ENCODE peak calls at places on chromosome 22, in nine cellular contexts. X is body of pancreas; V is substantia nigra; N is HEK293T; C is activated naive CD4-positive, alpha-beta T cell; A is GM10248; I is GM12865; B is stimulated activated CD4-positive, alpha-beta T cell treated with anti-CD3 and anti-CD28 coated beads, Interleukin-1b, Interleukin-23, amount 100 ng/mL, for 1 hour; H is kidney. T is an unnamed sample.
A peak's percentile ranks its signal among the peaks of the same experiment; 100 is the strongest.

GRCh38 chr22:17781319-17782031 is 7.2 kb upstream of the BID start:
- DNase-seq in V (no peak), C (no peak), B (peak; percentile 40), I (peak; percentile 84), X (peak; percentile 51), H (peak; percentile 82), A (peak; percentile 68), N (no peak), T (no peak)

GRCh38 chr22:43542681-43543521 is 131.1 kb downstream of the MPPED1 start:
- DNase-seq in N (no peak), I (no peak), B (no peak), X (no peak), H (no peak), C (no peak), V (no peak), A (no peak), T (no peak)

GRCh38 chr22:25208743-25209505 is 9.3 kb downstream of the CRYBB3 start:
- DNase-seq in N (no peak), I (no peak), H (no peak), X (no peak), B (no peak), V (no peak), A (no peak), C (no peak), T (no peak)

GRCh38 chr22:27990879-27991278 is 71.8 kb upstream of the PITPNB start:
- DNase-seq in I (peak; percentile 36), H (no peak), A (peak; percentile 55), N (peak; percentile 89), X (peak; percentile 33), C (no peak), V (no peak), B (no peak), T (no peak)

GRCh38 chr22:22410121-22410520 is 98.4 kb downstream of the ZNF280B start:
- DNase-seq in C (no peak), H (peak; percentile 86), I (peak; percentile 41), N (no peak), V (no peak), B (no peak), X (peak; percentile 45), A (no peak), T (no peak)

GRCh38 chr22:26534874-26535470 is 22.7 kb upstream of the TFIP11 start:
- DNase-seq in X (no peak), H (no peak), V (no peak), C (no peak), B (no peak), N (no peak), I (peak; percentile 37), A (no peak), T (no peak)

GRCh38 chr22:26903030-26903856 is 245.9 kb downstream of the MIAT start:
- DNase-seq in X (no peak), H (peak; percentile 66), C (no peak), V (no peak), A (no peak), B (no peak), I (no peak), N (no peak), T (peak; percentile 79)

GRCh38 chr22:19873960-19874306 is 19.3 kb upstream of the GNB1L start:
- DNase-seq in I (no peak), V (no peak), N (no peak), H (peak; percentile 51), B (no peak), C (no peak), X (no peak), A (no peak), T (no peak)

GRCh38 chr22:25645266-25645665 is 80.8 kb downstream of the GRK3 start:
- DNase-seq in N (no peak), H (no peak), X (no peak), C (no peak), B (no peak), I (no peak), A (no peak), V (no peak), T (no peak)

GRCh38 chr22:30806391-30806861 is 111.8 kb downstream of the OSBP2 start:
- DNase-seq in H (no peak), C (no peak), B (no peak), V (no peak), A (no peak), N (no peak), X (no peak), I (no peak), T (no peak)

GRCh38 chr22:44219101-44219870 is 38.6 kb downstream of the PARVG start:
- DNase-seq in C (no peak), V (no peak), A (peak; percentile 9), B (no peak), X (no peak), I (no peak), N (no peak), H (no peak), T (no peak)

GRCh38 chr22:48382197-48382596 is 1445.5 kb downstream of the BRD1 start:
- DNase-seq in N (no peak), H (no peak), X (no peak), B (no peak), C (no peak), A (no peak), I (no peak), V (no peak), T (no peak)

T was measured in SK-N-MC.